ENCODE peak calls at places on chromosomes 11 and 22, in seven cellular contexts. Y, E, O, N, R, L and T are unnamed samples.

GRCh38 chr11:75352417-75353206 is 1.2 kb upstream of the ARRB1 start:
- DNase-seq in Y (no peak), E (no peak), O (no peak), N (no peak), R (no peak), L (no peak), T (no peak)

GRCh38 chr11:3111919-3112690 is 53.0 kb downstream of the OSBPL5 start:
- DNase-seq in Y (no peak), E (peak), O (no peak), N (no peak), R (no peak), L (no peak), T (no peak)

GRCh38 chr11:17563961-17564686 is 17.1 kb downstream of the OTOG start:
- DNase-seq in Y (no peak), E (no peak), O (no peak), N (no peak), R (no peak), L (no peak), T (no peak)

GRCh38 chr11:86811637-86812321 is 11.4 kb downstream of the PRSS23 start:
- DNase-seq in Y (peak), E (peak), O (no peak), N (no peak), R (no peak), L (no peak), T (peak)

GRCh38 chr22:19750666-19751490 is 9.7 kb upstream of the TBX1 start:
- DNase-seq in Y (peak), E (peak), O (no peak), N (no peak), R (no peak), L (no peak), T (no peak)

GRCh38 chr11:120714448-120714847 is 202.9 kb downstream of the GRIK4 start:
- DNase-seq in Y (no peak), E (no peak), O (no peak), N (no peak), R (no peak), L (no peak), T (no peak)

GRCh38 chr11:72776844-72777754 is 16.7 kb downstream of the STARD10 start:
- DNase-seq in Y (no peak), E (no peak), O (peak), N (no peak), R (no peak), L (no peak), T (no peak)

GRCh38 chr11:76629133-76629852 is 41.3 kb downstream of the LRRC32 start:
- DNase-seq in Y (no peak), E (peak), O (no peak), N (no peak), R (no peak), L (peak), T (no peak)

GRCh38 chr11:74276581-74276980 is 34.9 kb downstream of the P4HA3 start:
- DNase-seq in Y (no peak), E (peak), O (no peak), N (no peak), R (no peak), L (no peak), T (no peak)

GRCh38 chr11:70327717-70328116 is 57.2 kb downstream of the PPFIA1 start:
- DNase-seq in Y (no peak), E (no peak), O (no peak), N (no peak), R (no peak), L (peak), T (no peak)

GRCh38 chr22:46149493-46149997 is 781 bp upstream of the PPARA start:
- DNase-seq in Y (no peak), E (no peak), O (no peak), N (no peak), R (no peak), L (no peak), T (no peak)

GRCh38 chr22:46830001-46830715 is 67.7 kb downstream of the TBC1D22A start:
- DNase-seq in Y (peak), E (peak), O (no peak), N (no peak), R (no peak), L (no peak), T (no peak)

GRCh38 chr22:46076651-46077339 is 73.5 kb upstream of the PPARA start:
- DNase-seq in Y (peak), E (peak), O (no peak), N (no peak), R (no peak), L (no peak), T (no peak)

GRCh38 chr22:35900483-35901168 is 128.0 kb downstream of the RBFOX2 start:
- DNase-seq in Y (peak), E (peak), O (no peak), N (no peak), R (no peak), L (no peak), T (peak)

GRCh38 chr11:8253566-8253965 is 10.1 kb downstream of the LMO1 start:
- DNase-seq in Y (no peak), E (no peak), O (no peak), N (no peak), R (no peak), L (no peak), T (no peak)

GRCh38 chr22:50360578-50360977 is 17.5 kb downstream of the PPP6R2 start:
- DNase-seq in Y (no peak), E (no peak), O (no peak), N (no peak), R (no peak), L (no peak), T (no peak)

GRCh38 chr11:90594658-90595057 is 371.8 kb upstream of the CHORDC1 start:
- DNase-seq in Y (peak), E (no peak), O (no peak), N (no peak), R (no peak), L (no peak), T (no peak)

GRCh38 chr11:64849600-64850356 is 5.3 kb upstream of the CDC42BPG start:
- DNase-seq in Y (no peak), E (no peak), O (no peak), N (no peak), R (no peak), L (no peak), T (no peak)

GRCh38 chr11:69040581-69041260 is 8.0 kb upstream of the TPCN2 start:
- DNase-seq in Y (no peak), E (peak), O (peak), N (no peak), R (no peak), L (no peak), T (no peak)

DNA sequence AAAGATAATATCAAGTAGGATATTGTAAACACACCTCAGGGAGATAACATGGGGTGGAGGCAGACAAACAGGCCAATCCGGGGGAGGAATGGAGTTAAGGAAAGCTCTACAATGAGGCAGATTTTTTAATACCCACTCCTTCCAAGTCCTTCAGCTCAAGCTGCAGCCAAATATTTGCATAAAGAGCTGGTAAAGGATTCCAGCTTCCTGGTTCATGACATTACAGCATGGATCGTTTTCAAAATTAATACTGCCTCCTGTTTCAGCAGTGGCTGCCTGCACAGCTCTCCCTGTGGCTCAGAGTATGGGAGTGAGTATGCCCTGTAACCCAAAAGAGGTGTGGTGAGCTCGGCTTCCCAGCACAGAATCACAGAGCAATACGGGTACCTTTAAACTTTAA is 5.1 kb downstream of the POU2AF3 start:
- DNase-seq in Y (peak), E (no peak), O (no peak), N (peak), R (no peak), L (no peak), T (no peak)
- H3K27ac ChIP-seq in Y (peak), E (no peak), O (no peak), N (peak), R (no peak), L (no peak), T (no peak)

DNA sequence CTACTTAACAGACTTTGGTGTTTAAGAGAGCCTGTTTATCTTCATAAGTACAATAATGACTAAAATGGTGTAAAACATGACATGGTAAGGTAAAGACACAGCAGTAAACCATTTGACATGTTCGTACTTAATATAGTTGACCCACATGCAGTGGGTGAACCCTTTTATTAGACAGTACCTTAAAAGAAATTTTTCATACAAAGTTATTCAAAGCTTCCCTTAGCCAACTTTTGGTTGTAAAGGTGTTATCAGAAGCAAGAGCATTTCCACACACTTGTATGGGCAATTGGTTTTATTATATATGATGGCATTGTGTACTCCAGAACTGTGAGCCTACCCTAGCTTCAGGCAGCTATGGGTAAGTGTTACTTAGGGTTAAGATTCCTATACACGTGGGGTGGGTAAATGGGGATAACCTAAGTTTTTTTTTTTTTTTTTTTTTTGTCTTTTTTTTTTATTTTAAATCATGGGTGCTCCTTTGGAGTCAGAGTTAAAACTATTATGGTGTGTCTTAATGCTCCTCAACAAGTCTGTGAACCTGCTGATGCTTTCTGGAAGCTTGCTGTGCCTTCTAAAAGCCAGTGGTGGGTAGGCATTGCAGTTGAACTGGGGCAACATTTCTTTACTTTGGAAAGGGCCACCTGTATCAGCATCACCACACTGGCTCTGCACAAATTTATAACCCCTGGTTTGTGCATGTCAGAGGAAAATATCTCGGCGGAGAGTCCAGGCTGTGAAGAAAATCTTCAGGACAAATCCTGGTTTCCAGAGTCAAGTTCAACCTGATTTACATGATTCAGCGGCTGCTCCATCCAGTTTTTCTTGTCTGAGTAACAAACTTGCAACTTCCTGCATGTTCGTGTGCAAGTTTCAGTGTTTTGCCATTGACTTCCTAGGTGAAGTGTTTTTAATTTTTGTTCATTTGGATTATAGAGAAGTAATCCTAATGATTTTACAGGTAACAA is 3.3 kb downstream of the PCF11 start:
- DNase-seq in Y (peak), E (peak), O (no peak), N (no peak), R (no peak), L (no peak), T (no peak)
- TF ChIP-seq CEBPB in Y (no peak), E (no peak), O (no peak), N (no peak), R (no peak), L (no peak), T (no peak)

DNA sequence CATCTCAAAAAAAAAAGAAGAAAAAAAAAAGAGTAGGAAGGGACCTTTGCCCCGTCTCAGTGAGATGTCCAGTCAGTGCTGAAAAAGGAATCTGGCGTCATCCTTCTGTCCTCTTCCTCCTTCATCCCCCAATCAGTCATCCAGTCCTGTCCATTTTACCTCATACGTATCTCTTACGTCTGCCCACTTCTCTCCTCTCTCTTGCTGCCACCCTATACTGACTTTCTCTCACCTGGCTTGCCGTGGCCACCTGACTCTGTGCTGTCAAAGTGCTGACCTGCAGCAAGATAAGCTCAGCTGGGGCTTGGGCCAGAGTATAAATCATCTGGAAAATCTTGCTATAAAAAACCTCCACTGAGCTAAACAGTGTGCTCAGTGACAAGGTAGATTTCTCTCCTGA is 13.6 kb downstream of the SEPTIN3 start:
- DNase-seq in Y (no peak), E (no peak), O (no peak), N (no peak), R (no peak), L (no peak), T (no peak)
- H3K27ac ChIP-seq in Y (no peak), E (no peak), O (no peak), N (no peak), R (no peak), L (no peak), T (no peak)

GRCh38 chr11:117919326-117920275 is 9.6 kb downstream of the TMPRSS13 start:
- DNase-seq in Y (no peak), E (no peak), O (no peak), N (no peak), R (no peak), L (no peak), T (no peak)
- TF ChIP-seq CEBPB in Y (no peak), E (no peak), O (no peak), N (no peak), R (no peak), L (no peak), T (no peak)

GRCh38 chr22:33726294-33726711 is 194.0 kb downstream of the LARGE1 start:
- DNase-seq in Y (peak), E (peak), O (no peak), N (no peak), R (no peak), L (no peak), T (no peak)

GRCh38 chr22:33722817-33723216 is 197.5 kb downstream of the LARGE1 start:
- DNase-seq in Y (no peak), E (no peak), O (no peak), N (no peak), R (no peak), L (no peak), T (no peak)

GRCh38 chr22:33728847-33729246 is 191.4 kb downstream of the LARGE1 start:
- DNase-seq in Y (no peak), E (no peak), O (no peak), N (no peak), R (no peak), L (no peak), T (no peak)

GRCh38 chr22:33720166-33720878 is 200.0 kb downstream of the LARGE1 start:
- DNase-seq in Y (no peak), E (no peak), O (no peak), N (peak), R (no peak), L (no peak), T (no peak)

GRCh38 chr22:33723915-33724314 is 196.4 kb downstream of the LARGE1 start:
- DNase-seq in Y (no peak), E (no peak), O (no peak), N (no peak), R (no peak), L (no peak), T (no peak)
- H3K27ac ChIP-seq in Y (no peak), E (no peak), O (no peak), N (no peak), R (no peak), L (no peak), T (no peak)

GRCh38 chr11:30143098-30143705 is 87.6 kb upstream of the FSHB start:
- DNase-seq in Y (peak), E (peak), O (peak), N (peak), R (no peak), L (peak), T (peak)
- TF ChIP-seq CEBPB in Y (no peak), E (no peak), O (no peak), N (no peak), R (no peak), L (no peak), T (no peak)